ENCODE peak calls at places on chromosomes 7 and 10, in seven cellular contexts. H is cardiac muscle cell; M is NCI-H1417; W is NK-92 treated with Interleukin-12 subunit alpha and Interleukin-12 subunit beta, amount 100 ng/mL, for 24 hours; Y is RCC 7860; Z is neural crest cell; L is COR-L47. U is an unnamed sample.

GRCh38 chr10:80422221-80422536 is 13.8 kb downstream of the PRXL2A start:
- DNase-seq in Y (no peak), Z (no peak), H (no peak), W (no peak), L (no peak), M (no peak), U (no peak)

GRCh38 chr7:31954500-31954899 is 115.7 kb downstream of the PDE1C start:
- DNase-seq in H (no peak), Z (no peak), W (no peak), L (no peak), Y (no peak), M (no peak), U (no peak)

GRCh38 chr7:115679976-115680375 is 350.6 kb downstream of the TFEC start:
- DNase-seq in H (peak), Y (peak), L (no peak), M (no peak), W (no peak), Z (peak), U (no peak)

GRCh38 chr10:123840714-123841113 is 50.9 kb downstream of the CPXM2 start:
- DNase-seq in W (no peak), Z (no peak), M (peak), H (no peak), Y (no peak), L (peak), U (no peak)

GRCh38 chr7:120794100-120794729 is 63.7 kb downstream of the TSPAN12 start:
- DNase-seq in H (no peak), M (no peak), W (no peak), L (no peak), Z (no peak), Y (no peak), U (no peak)

GRCh38 chr7:81210092-81211064 is 291.5 kb upstream of the SEMA3C start:
- DNase-seq in Y (no peak), Z (no peak), W (no peak), H (no peak), M (no peak), L (no peak), U (no peak)

GRCh38 chr10:131838921-131839320 is 61.9 kb upstream of the PPP2R2D start:
- DNase-seq in L (no peak), H (peak), M (no peak), Z (no peak), Y (no peak), W (no peak), U (no peak)

GRCh38 chr10:96895662-96896424 is 63.7 kb downstream of the LCOR start:
- DNase-seq in Y (no peak), L (no peak), Z (no peak), M (no peak), W (no peak), H (no peak), U (no peak)

GRCh38 chr7:19113855-19114590 is 3.4 kb downstream of the TWIST1 start:
- DNase-seq in M (no peak), L (no peak), Z (no peak), Y (no peak), W (no peak), H (no peak), U (no peak)

GRCh38 chr7:30931161-30931926 is 19.7 kb downstream of the AQP1 start:
- DNase-seq in Z (no peak), H (no peak), M (no peak), L (no peak), Y (no peak), W (no peak), U (no peak)

GRCh38 chr10:43892062-43892765 is 243.5 kb upstream of the ZNF32 start:
- DNase-seq in Z (no peak), H (peak), M (no peak), L (no peak), Y (peak), W (no peak), U (no peak)

GRCh38 chr7:103524042-103524907 is 78.3 kb upstream of the SLC26A5 start:
- DNase-seq in H (peak), W (no peak), L (peak), Z (no peak), M (peak), Y (peak), U (peak)

GRCh38 chr10:106711313-106711906 is 453.1 kb downstream of the SORCS1 start:
- DNase-seq in H (peak), L (no peak), Z (peak), W (peak), Y (peak), M (no peak), U (no peak)

GRCh38 chr10:42690449-42691360 is 52.3 kb upstream of the ZNF33B start:
- DNase-seq in Y (no peak), W (peak), H (no peak), M (peak), L (peak), Z (no peak), U (no peak)

GRCh38 chr10:11705687-11706086 is 36.5 kb upstream of the ECHDC3 start:
- DNase-seq in H (no peak), W (no peak), Y (no peak), M (no peak), L (no peak), Z (no peak), U (no peak)

GRCh38 chr7:151876112-151876898 is 610 bp downstream of the PRKAG2 start:
- DNase-seq in W (no peak), M (peak), Z (peak), H (peak), L (peak), Y (no peak), U (peak)

GRCh38 chr7:154841731-154842331 is 161.1 kb downstream of the PAXIP1 start:
- DNase-seq in M (peak), Z (no peak), W (no peak), L (peak), H (peak), Y (no peak), U (peak)

GRCh38 chr7:131111081-131111576 is 216.5 kb upstream of the MKLN1 start:
- DNase-seq in W (no peak), M (peak), Z (no peak), L (peak), H (no peak), Y (peak), U (peak)

GRCh38 chr7:25669300-25669781 is 441.1 kb upstream of the NPVF start:
- DNase-seq in H (no peak), Z (no peak), L (peak), M (peak), Y (no peak), W (no peak), U (peak)

GRCh38 chr10:93074597-93075368 is 1.1 kb downstream of the CYP26A1 start:
- DNase-seq in Y (no peak), Z (no peak), W (no peak), H (no peak), M (peak), L (no peak), U (no peak)

GRCh38 chr10:79018591-79019011 is 50.2 kb upstream of the ZMIZ1 start:
- DNase-seq in W (no peak), Y (no peak), Z (no peak), H (no peak), L (no peak), M (peak), U (no peak)

GRCh38 chr10:7445474-7446135 is 34.8 kb upstream of the SFMBT2 start:
- DNase-seq in M (no peak), W (no peak), H (no peak), L (no peak), Z (no peak), Y (no peak), U (no peak)

GRCh38 chr7:28106316-28106957 is 74.2 kb downstream of the JAZF1 start:
- DNase-seq in Z (no peak), H (peak), W (no peak), L (peak), Y (no peak), M (peak), U (peak)

GRCh38 chr7:115827305-115828045 is 203.1 kb downstream of the TFEC start:
- DNase-seq in M (no peak), H (no peak), L (no peak), Z (no peak), W (no peak), Y (no peak), U (no peak)

GRCh38 chr7:142592664-142593063 is 156.6 kb upstream of the PRSS1 start:
- DNase-seq in Z (no peak), W (no peak), M (no peak), H (no peak), Y (no peak), L (no peak), U (no peak)

GRCh38 chr7:152872061-152872744 is 112.7 kb downstream of the ACTR3B start:
- DNase-seq in L (no peak), Y (no peak), Z (no peak), M (no peak), H (no peak), W (no peak), U (no peak)

GRCh38 chr7:74097937-74098614 is 14.5 kb downstream of the LIMK1 start:
- DNase-seq in L (no peak), Z (no peak), M (no peak), Y (peak), H (no peak), W (no peak), U (no peak)

GRCh38 chr7:70674268-70675025 is 457.5 kb upstream of the GALNT17 start:
- DNase-seq in H (no peak), M (peak), Z (no peak), L (no peak), Y (no peak), W (no peak), U (no peak)

GRCh38 chr10:20466731-20467130 is 430.4 kb downstream of the NEBL start:
- DNase-seq in W (no peak), H (no peak), Y (peak), M (no peak), L (no peak), Z (no peak), U (no peak)

GRCh38 chr10:5587151-5588079 is 62.7 kb downstream of the CALML3 start:
- DNase-seq in H (no peak), W (no peak), L (peak), M (no peak), Y (no peak), Z (no peak), U (no peak)

GRCh38 chr10:71633935-71634334 is 85.6 kb downstream of the C10orf105 start:
- DNase-seq in W (no peak), Z (no peak), L (no peak), M (no peak), H (no peak), Y (no peak), U (no peak)

GRCh38 chr7:157522954-157523353 is 186.2 kb downstream of the DNAJB6 start:
- DNase-seq in L (no peak), Y (no peak), Z (no peak), W (no peak), M (no peak), H (no peak), U (no peak)

GRCh38 chr7:93044147-93044810 is 73.5 kb downstream of the SAMD9 start:
- DNase-seq in Z (no peak), L (no peak), W (no peak), Y (no peak), H (no peak), M (no peak), U (no peak)